ENCODE peak calls at places on chromosomes 13 and 19, in seven cellular contexts. E is CD4-positive, alpha-beta T cell; V is brain microvascular endothelial cell; P is adrenal gland; U is BJ; M is uterus; H is colonic mucosa. S is an unnamed sample.

GRCh38 chr19:1401138-1401888 is at the start of gene GAMT:
- DNase-seq in E (peak), V (no peak), P (no peak), U (no peak), M (no peak), H (no peak), S (no peak)

GRCh38 chr13:29516880-29517279 is 78.6 kb downstream of the SLC7A1 start:
- DNase-seq in E (no peak), V (no peak), P (no peak), U (no peak), M (no peak), H (no peak), S (no peak)

GRCh38 chr13:98997051-98997730 is 19.3 kb upstream of the DOCK9 start:
- DNase-seq in E (no peak), V (no peak), P (no peak), U (no peak), M (no peak), H (no peak), S (no peak)

GRCh38 chr19:35901055-35901644 is 810 bp upstream of the NFKBID start:
- DNase-seq in E (no peak), V (peak), P (no peak), U (peak), M (no peak), H (no peak), S (no peak)

GRCh38 chr13:51547425-51548176 is 36.7 kb upstream of the WDFY2 start:
- DNase-seq in E (no peak), V (no peak), P (no peak), U (no peak), M (no peak), H (no peak), S (no peak)

GRCh38 chr19:39497850-39498261 is 891 bp upstream of the DLL3 start:
- DNase-seq in E (no peak), V (no peak), P (no peak), U (no peak), M (no peak), H (peak), S (peak)

GRCh38 chr13:25857830-25858229 is 194.0 kb downstream of the SHISA2 start:
- DNase-seq in E (no peak), V (no peak), P (no peak), U (no peak), M (no peak), H (no peak), S (no peak)

GRCh38 chr13:99765869-99766268 is 205.7 kb downstream of the ZIC5 start:
- DNase-seq in E (no peak), V (no peak), P (no peak), U (no peak), M (no peak), H (no peak), S (no peak)

GRCh38 chr13:100534911-100535310 is 53.7 kb downstream of the GGACT start:
- DNase-seq in E (no peak), V (no peak), P (no peak), U (no peak), M (no peak), H (no peak), S (no peak)

GRCh38 chr19:11070123-11070522 is 19.1 kb upstream of the LDLR start:
- DNase-seq in E (no peak), V (no peak), P (no peak), U (no peak), M (no peak), H (no peak), S (no peak)

GRCh38 chr13:64488731-64489130 is 2741.4 kb downstream of the PCDH9 start:
- DNase-seq in E (no peak), V (no peak), P (no peak), U (no peak), M (no peak), H (no peak), S (no peak)

GRCh38 chr13:82758056-82758455 is 1124.2 kb downstream of the SLITRK1 start:
- DNase-seq in E (no peak), V (peak), P (no peak), U (no peak), M (no peak), H (no peak), S (no peak)

GRCh38 chr19:34067861-34068271 is 104.4 kb upstream of the LSM14A start:
- DNase-seq in E (no peak), V (peak), P (no peak), U (no peak), M (no peak), H (no peak), S (no peak)

GRCh38 chr19:45265375-45265774 is 14.3 kb downstream of the MARK4 start:
- DNase-seq in E (no peak), V (no peak), P (no peak), U (no peak), M (no peak), H (no peak), S (no peak)

GRCh38 chr19:7211191-7211988 is 82.8 kb downstream of the INSR start:
- DNase-seq in E (no peak), V (peak), P (peak), U (no peak), M (peak), H (no peak), S (no peak)

GRCh38 chr13:55069746-55070145 is 2041.1 kb downstream of the OLFM4 start:
- DNase-seq in E (no peak), V (no peak), P (no peak), U (no peak), M (no peak), H (no peak), S (no peak)

GRCh38 chr19:50648659-50649058 is 586 bp upstream of the C19orf81 start:
- DNase-seq in E (no peak), V (no peak), P (no peak), U (no peak), M (no peak), H (no peak), S (no peak)

GRCh38 chr13:46295531-46296464 is 84.1 kb downstream of the LRRC63 start:
- DNase-seq in E (peak), V (peak), P (peak), U (peak), M (no peak), H (no peak), S (no peak)

GRCh38 chr13:24679686-24680085 is 522 bp upstream of the ATP12A start:
- DNase-seq in E (no peak), V (no peak), P (no peak), U (no peak), M (no peak), H (no peak), S (no peak)

GRCh38 chr13:106432636-106433035 is 102.8 kb downstream of the EFNB2 start:
- DNase-seq in E (no peak), V (no peak), P (no peak), U (no peak), M (no peak), H (no peak), S (no peak)

GRCh38 chr19:1680976-1681375 is 28.6 kb upstream of the TCF3 start:
- DNase-seq in E (no peak), V (no peak), P (no peak), U (no peak), M (no peak), H (no peak), S (no peak)

GRCh38 chr13:84651288-84651687 is 769.0 kb upstream of the SLITRK1 start:
- DNase-seq in E (no peak), V (peak), P (no peak), U (no peak), M (no peak), H (no peak), S (peak)

GRCh38 chr19:44968118-44968517 is 12.9 kb downstream of the CLPTM1 start:
- DNase-seq in E (no peak), V (no peak), P (no peak), U (no peak), M (no peak), H (no peak), S (no peak)

GRCh38 chr13:23322353-23323336 is 110.9 kb downstream of the SACS start:
- DNase-seq in E (no peak), V (no peak), P (no peak), U (no peak), M (no peak), H (no peak), S (no peak)

GRCh38 chr19:35116085-35116801 is 620 bp downstream of the FXYD3 start:
- DNase-seq in E (no peak), V (no peak), P (no peak), U (no peak), M (no peak), H (peak), S (peak)

GRCh38 chr13:107866007-107866665 is 349.2 kb downstream of the LIG4 start:
- DNase-seq in E (no peak), V (peak), P (no peak), U (no peak), M (no peak), H (no peak), S (peak)

GRCh38 chr13:109355129-109355528 is 431.3 kb downstream of the IRS2 start:
- DNase-seq in E (no peak), V (no peak), P (no peak), U (no peak), M (no peak), H (no peak), S (no peak)

GRCh38 chr13:41707192-41707858 is 250.0 kb downstream of the RGCC start:
- DNase-seq in E (no peak), V (no peak), P (no peak), U (no peak), M (no peak), H (no peak), S (no peak)

GRCh38 chr19:3785938-3786824 is at the start of gene MATK:
- DNase-seq in E (no peak), V (no peak), P (no peak), U (no peak), M (no peak), H (no peak), S (no peak)

GRCh38 chr19:6527893-6528543 is 2.8 kb upstream of the TNFSF9 start:
- DNase-seq in E (no peak), V (no peak), P (no peak), U (no peak), M (no peak), H (no peak), S (no peak)

GRCh38 chr19:47429140-47429793 is 9.9 kb upstream of the MEIS3 start:
- DNase-seq in E (no peak), V (no peak), P (no peak), U (no peak), M (no peak), H (no peak), S (no peak)

GRCh38 chr13:102771298-102772041 is 2.1 kb downstream of the TEX30 start:
- DNase-seq in E (no peak), V (no peak), P (no peak), U (no peak), M (no peak), H (no peak), S (no peak)

GRCh38 chr19:10762656-10763055 is 44.8 kb downstream of the DNM2 start:
- DNase-seq in E (peak), V (no peak), P (no peak), U (no peak), M (no peak), H (peak), S (peak)

GRCh38 chr19:52397310-52398090 is at the start of gene ZNF528:
- DNase-seq in E (peak), V (peak), P (peak), U (peak), M (peak), H (peak), S (no peak)

GRCh38 chr13:98189841-98190505 is 12.9 kb upstream of the RNF113B start:
- DNase-seq in E (no peak), V (no peak), P (peak), U (no peak), M (no peak), H (no peak), S (no peak)

GRCh38 chr19:17333611-17334413 is 843 bp downstream of the ANO8 start:
- DNase-seq in E (peak), V (peak), P (peak), U (no peak), M (no peak), H (no peak), S (peak)
- TF ChIP-seq CTCF in E (no peak), V (no peak), P (no peak), U (no peak), M (no peak), H (no peak), S (no peak)

GRCh38 chr19:18446811-18447359 is 9.0 kb upstream of the ISYNA1 start:
- DNase-seq in E (no peak), V (no peak), P (no peak), U (no peak), M (no peak), H (no peak), S (no peak)
- TF ChIP-seq CTCF in E (no peak), V (no peak), P (no peak), U (no peak), M (no peak), H (no peak), S (no peak)

GRCh38 chr19:37964109-37964508 is 57.1 kb downstream of the SIPA1L3 start:
- DNase-seq in E (no peak), V (peak), P (no peak), U (no peak), M (no peak), H (no peak), S (no peak)

GRCh38 chr19:37961198-37961597 is 54.2 kb downstream of the SIPA1L3 start:
- DNase-seq in E (no peak), V (no peak), P (no peak), U (no peak), M (no peak), H (no peak), S (no peak)

GRCh38 chr19:37966211-37967072 is 59.4 kb downstream of the SIPA1L3 start:
- DNase-seq in E (no peak), V (no peak), P (no peak), U (no peak), M (no peak), H (no peak), S (no peak)

GRCh38 chr19:37959665-37960114 is 52.7 kb downstream of the SIPA1L3 start:
- DNase-seq in E (no peak), V (no peak), P (no peak), U (no peak), M (no peak), H (no peak), S (no peak)

GRCh38 chr19:37963190-37963947 is 56.4 kb downstream of the SIPA1L3 start:
- DNase-seq in E (no peak), V (peak), P (no peak), U (no peak), M (no peak), H (no peak), S (no peak)
- TF ChIP-seq CTCF in E (no peak), V (no peak), P (no peak), U (no peak), M (no peak), H (no peak), S (no peak)

GRCh38 chr13:28137556-28137955 is 789 bp upstream of the PAN3 start:
- DNase-seq in E (no peak), V (no peak), P (no peak), U (no peak), M (no peak), H (peak), S (no peak)

GRCh38 chr13:28136916-28137315 is 1.4 kb upstream of the PAN3 start:
- DNase-seq in E (no peak), V (no peak), P (no peak), U (no peak), M (no peak), H (no peak), S (no peak)

GRCh38 chr13:28140433-28141125 is 2.2 kb downstream of the PAN3 start:
- DNase-seq in E (no peak), V (no peak), P (no peak), U (no peak), M (no peak), H (no peak), S (no peak)

GRCh38 chr13:28138756-28139470 is 568 bp downstream of the PAN3 start:
- DNase-seq in E (peak), V (peak), P (peak), U (peak), M (peak), H (peak), S (peak)

GRCh38 chr13:28138012-28138755 is at the start of gene PAN3:
- DNase-seq in E (peak), V (peak), P (peak), U (peak), M (peak), H (peak), S (peak)
- TF ChIP-seq CTCF in E (no peak), V (no peak), P (no peak), U (peak), M (peak), H (no peak), S (no peak)

DNA sequence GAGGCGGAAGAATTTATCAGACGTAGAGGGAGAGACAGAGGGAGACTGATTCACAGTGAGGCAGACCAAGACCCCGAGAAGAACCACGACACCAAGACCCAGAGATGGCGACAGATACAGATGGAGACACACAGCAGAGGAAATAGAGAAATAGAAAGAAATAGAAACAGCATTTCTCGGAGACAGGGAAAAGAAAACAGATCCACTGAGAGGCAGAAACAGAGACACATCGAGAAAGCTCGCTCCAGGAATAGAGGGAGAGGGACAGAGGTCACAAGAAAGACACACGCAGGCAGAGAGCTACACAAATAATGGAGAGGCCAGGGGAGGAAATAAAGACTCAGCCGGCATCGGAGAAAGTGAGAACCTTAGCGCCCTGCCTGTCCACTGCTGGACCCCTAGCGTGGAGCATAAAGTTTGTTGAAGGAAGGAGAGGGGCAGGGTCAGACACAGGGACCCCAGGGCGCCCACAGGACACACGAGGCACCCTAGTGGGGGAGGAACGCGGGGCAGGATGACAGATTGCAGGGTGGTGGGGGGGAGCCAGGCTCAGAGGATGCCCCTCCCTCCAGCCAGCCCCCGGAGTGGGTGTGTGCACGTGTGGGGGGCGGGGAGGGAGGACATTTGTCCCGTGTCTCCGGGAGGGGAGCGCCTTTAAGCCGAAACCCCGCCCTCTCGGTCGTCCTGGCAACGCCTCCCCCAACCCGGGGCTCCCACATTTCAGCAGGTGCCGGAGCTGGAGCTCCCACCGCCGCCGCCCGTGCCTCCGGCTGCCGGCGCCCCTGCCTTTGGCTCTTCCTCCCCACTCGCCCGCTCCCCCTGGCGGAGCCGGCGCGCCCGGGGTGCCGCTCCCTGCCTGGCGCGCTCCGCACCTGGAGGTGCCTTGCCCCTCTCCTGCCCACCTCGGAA is at the start of gene PRKCG:
- DNase-seq in E (peak), V (no peak), P (no peak), U (no peak), M (no peak), H (peak), S (peak)
- TF ChIP-seq CTCF in E (peak), V (peak), P (no peak), U (peak), M (peak), H (peak), S (peak)